ENCODE peak calls at places on chromosomes 12 and 14, in five cellular contexts. V, N, C, T and U are unnamed samples.

GRCh38 chr14:38964630-38965029 is 138.4 kb downstream of the SEC23A start:
- DNase-seq in V (no peak), N (peak), C (no peak), T (no peak), U (peak)

GRCh38 chr14:64194404-64194803 is 99.8 kb downstream of the ESR2 start:
- DNase-seq in V (no peak), N (no peak), C (no peak), T (no peak), U (no peak)

GRCh38 chr12:21823581-21823980 is 49.1 kb upstream of the KCNJ8 start:
- DNase-seq in V (peak), N (peak), C (no peak), T (no peak), U (peak)

GRCh38 chr14:51828017-51828797 is 32.2 kb upstream of the GNG2 start:
- DNase-seq in V (no peak), N (peak), C (peak), T (peak), U (peak)

GRCh38 chr12:51923506-51924365 is 16.4 kb downstream of the ACVRL1 start:
- DNase-seq in V (no peak), N (peak), C (peak), T (peak), U (peak)

GRCh38 chr14:67620217-67620789 is 583 bp downstream of the ARG2 start:
- DNase-seq in V (peak), N (no peak), C (no peak), T (no peak), U (peak)

GRCh38 chr12:11869901-11870300 is 200.8 kb upstream of the BCL2L14 start:
- DNase-seq in V (no peak), N (no peak), C (no peak), T (no peak), U (no peak)

GRCh38 chr12:120687570-120688289 is 781 bp downstream of the MLEC start:
- DNase-seq in V (no peak), N (peak), C (no peak), T (no peak), U (peak)

GRCh38 chr12:98403936-98404335 is 111.5 kb upstream of the TMPO start:
- DNase-seq in V (no peak), N (no peak), C (no peak), T (no peak), U (no peak)

GRCh38 chr12:1993871-1994371 is 10.3 kb downstream of the DCP1B start:
- DNase-seq in V (no peak), N (peak), C (no peak), T (peak), U (no peak)

GRCh38 chr12:28443337-28443736 is 253.1 kb downstream of the CCDC91 start:
- DNase-seq in V (no peak), N (no peak), C (no peak), T (no peak), U (no peak)

GRCh38 chr12:70960484-70960883 is 39.9 kb upstream of the PTPRR start:
- DNase-seq in V (no peak), N (no peak), C (no peak), T (no peak), U (no peak)

GRCh38 chr14:32623300-32624093 is 294.4 kb downstream of the AKAP6 start:
- DNase-seq in V (no peak), N (peak), C (peak), T (peak), U (peak)

GRCh38 chr14:68464716-68465115 is 328.2 kb downstream of the ZFP36L1 start:
- DNase-seq in V (no peak), N (peak), C (peak), T (peak), U (no peak)